ENCODE peak calls at places on chromosomes 12 and 14, in nine cellular contexts. L is tibial nerve, M is endothelial cell, G is B cell, P is WERI-Rb-1, F is Calu3, S is prostate gland, Z is lower lobe of right lung, O is progenitor cell of endocrine pancreas. I is an unnamed sample.

GRCh38 chr14:29709490-29709889 is 218.2 kb downstream of the PRKD1 start:
- DNase-seq in M (no peak), F (no peak), G (no peak), P (no peak), Z (no peak), S (no peak), O (no peak), L (no peak), I (no peak)

GRCh38 chr12:58425481-58426392 is 484.4 kb downstream of the ATP23 start:
- DNase-seq in Z (no peak), L (no peak), S (peak), G (no peak), P (no peak), M (no peak), F (peak), O (no peak), I (no peak)

GRCh38 chr12:92912672-92913071 is 16.4 kb downstream of the EEA1 start:
- DNase-seq in M (no peak), L (no peak), S (no peak), Z (no peak), P (no peak), O (no peak), F (no peak), G (no peak), I (no peak)

GRCh38 chr12:124005736-124006581 is 32.9 kb downstream of the ZNF664 start:
- DNase-seq in Z (no peak), S (no peak), L (no peak), M (no peak), G (peak), P (peak), F (no peak), O (no peak), I (no peak)

GRCh38 chr12:132566551-132567131 is 43.7 kb downstream of the LRCOL1 start:
- DNase-seq in M (no peak), F (no peak), Z (no peak), S (no peak), G (no peak), L (no peak), P (no peak), O (no peak), I (no peak)

GRCh38 chr14:58572092-58572853 is 65.5 kb upstream of the DACT1 start:
- DNase-seq in P (no peak), O (no peak), M (no peak), L (no peak), F (no peak), S (no peak), Z (no peak), G (no peak), I (peak)

GRCh38 chr12:54389536-54390175 is 5.1 kb upstream of the ZNF385A start:
- DNase-seq in O (no peak), F (no peak), S (no peak), M (no peak), L (no peak), G (no peak), P (no peak), Z (no peak), I (no peak)

GRCh38 chr12:126869644-126870043 is 1397.3 kb upstream of the TMEM132C start:
- DNase-seq in Z (no peak), L (no peak), P (no peak), M (no peak), G (no peak), F (no peak), O (no peak), S (no peak), I (no peak)

GRCh38 chr12:48934312-48934706 is 9.0 kb upstream of the FKBP11 start:
- DNase-seq in L (no peak), G (no peak), O (no peak), Z (no peak), S (no peak), F (no peak), P (no peak), M (no peak), I (no peak)

GRCh38 chr12:95337176-95337575 is 119.6 kb downstream of the VEZT start:
- DNase-seq in L (no peak), S (no peak), M (no peak), G (no peak), P (no peak), O (no peak), Z (no peak), F (no peak), I (no peak)
- TF ChIP-seq CTCF in L (no peak), S (no peak), M (no peak), G (no peak), P (no peak), O (no peak), Z (no peak), F (no peak), I (no peak)

DNA sequence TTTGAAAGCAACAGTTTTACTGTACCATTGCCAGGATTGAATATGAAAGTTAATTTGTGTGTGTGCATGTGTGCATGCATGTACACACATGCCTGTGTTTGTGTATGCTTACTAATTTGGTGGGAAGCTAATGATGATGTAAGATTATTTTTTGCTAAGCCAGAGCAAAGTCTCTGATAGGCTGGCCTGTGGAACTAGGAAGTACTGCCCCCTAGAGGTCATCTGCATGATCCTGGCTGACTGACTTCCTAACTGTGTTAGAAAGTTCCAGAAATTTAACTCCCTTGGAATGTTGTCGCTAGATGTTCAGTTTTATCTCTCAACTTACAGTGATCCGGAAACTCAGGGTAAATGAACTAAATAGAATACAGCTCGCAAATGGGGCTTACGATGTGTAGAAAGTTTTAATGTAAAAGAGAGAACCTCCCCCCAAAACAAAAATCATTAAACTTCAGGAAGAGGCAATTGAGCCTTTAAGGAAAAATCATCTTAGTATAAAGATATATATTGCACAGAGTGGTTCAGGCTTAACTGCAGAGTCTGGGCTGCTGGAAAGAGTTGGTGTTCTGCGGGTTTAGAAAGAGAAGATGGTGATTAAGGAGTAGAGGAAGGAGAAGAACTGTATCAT is 34.3 kb upstream of the SLC38A1 start:
- DNase-seq in M (peak), L (peak), Z (no peak), S (peak), P (peak), O (no peak), G (no peak), F (peak), I (no peak)
- TF ChIP-seq CTCF in M (peak), L (peak), Z (peak), S (peak), P (peak), O (peak), G (peak), F (peak), I (peak)

DNA sequence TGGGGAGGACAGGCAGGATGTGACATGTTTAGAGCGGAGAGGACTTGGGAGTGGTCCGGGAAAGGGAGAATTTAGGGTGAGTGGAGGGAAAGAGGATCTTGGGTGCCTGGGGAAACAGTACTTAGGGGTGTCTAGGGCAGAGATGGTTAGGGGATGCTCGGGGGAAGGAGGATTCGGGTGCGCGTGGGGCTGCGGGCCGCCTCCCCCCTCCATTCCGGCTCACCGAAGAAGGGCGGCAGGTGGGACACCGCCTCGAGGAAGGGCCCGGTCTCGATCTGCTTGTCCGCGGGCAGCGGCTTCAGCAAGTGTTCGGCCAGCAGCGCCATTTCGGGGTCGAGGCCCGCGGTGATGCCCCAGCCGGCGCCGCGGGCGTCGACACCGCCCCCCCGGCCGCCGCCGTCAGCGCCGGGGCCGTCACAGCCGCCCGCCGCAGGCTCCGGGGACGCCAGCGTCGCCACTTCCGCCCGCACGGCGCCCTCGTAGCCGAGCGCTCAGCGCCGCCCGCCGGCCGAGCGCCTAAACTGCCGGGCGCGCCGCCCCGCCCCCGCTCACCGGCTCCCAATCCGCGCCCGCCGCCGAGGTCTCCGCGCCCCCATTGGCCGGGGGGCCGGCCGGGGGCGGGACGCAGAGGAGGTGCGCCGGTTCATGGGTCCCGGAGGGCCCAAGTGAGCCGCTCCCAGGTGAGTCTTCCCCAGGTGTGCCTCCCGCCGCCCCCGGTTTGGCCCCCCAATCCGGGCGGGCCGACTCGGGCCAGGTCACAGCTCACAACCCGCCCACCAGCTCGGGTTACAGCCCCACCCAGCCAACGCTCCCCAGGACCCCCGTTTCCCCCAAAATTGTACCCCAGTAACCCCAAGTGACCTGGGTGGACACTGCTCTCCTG is at the start of gene GLTP:
- DNase-seq in M (peak), F (peak), O (peak), P (peak), S (peak), L (peak), Z (peak), G (peak), I (peak)
- TF ChIP-seq CTCF in M (no peak), F (peak), O (peak), P (peak), S (peak), L (peak), Z (peak), G (peak), I (no peak)

GRCh38 chr12:67484788-67485480 is 163.6 kb upstream of the DYRK2 start:
- DNase-seq in M (no peak), F (no peak), O (no peak), Z (no peak), S (no peak), P (no peak), G (no peak), L (no peak), I (no peak)
- TF ChIP-seq CTCF in M (no peak), F (no peak), O (no peak), Z (no peak), S (no peak), P (no peak), G (no peak), L (no peak), I (no peak)

GRCh38 chr12:66548338-66549049 is 130.4 kb downstream of the GRIP1 start:
- DNase-seq in Z (no peak), L (no peak), M (no peak), P (no peak), G (no peak), O (no peak), F (no peak), S (no peak), I (no peak)
- TF ChIP-seq CTCF in Z (no peak), L (no peak), M (peak), P (no peak), G (peak), O (peak), F (no peak), S (no peak), I (peak)

DNA sequence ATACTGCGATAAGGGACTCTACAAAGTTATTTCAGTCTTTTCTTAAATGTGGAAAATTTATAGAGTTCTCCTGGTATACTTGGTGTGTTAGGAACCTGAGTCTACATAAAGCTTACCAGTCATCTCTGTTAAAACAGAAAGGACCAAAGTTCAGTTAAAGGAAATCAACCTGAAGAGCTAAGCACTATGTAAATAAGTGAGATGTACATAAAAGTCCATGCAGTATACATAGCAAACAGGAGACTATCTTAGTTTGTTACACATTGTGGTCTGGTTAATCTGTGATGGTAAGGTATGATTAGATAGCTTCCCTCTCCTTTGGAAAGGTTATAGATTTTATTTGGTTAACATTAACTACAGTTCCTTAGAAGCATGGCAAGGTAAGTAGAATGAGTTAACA is 75.9 kb downstream of the ATP2B1 start:
- DNase-seq in P (no peak), Z (no peak), O (no peak), F (no peak), G (no peak), S (no peak), L (no peak), M (no peak), I (no peak)
- TF ChIP-seq CTCF in P (no peak), Z (no peak), O (no peak), F (no peak), G (no peak), S (no peak), L (no peak), M (no peak), I (no peak)

GRCh38 chr14:50342211-50343080 is 30.3 kb downstream of the DMAC2L start:
- DNase-seq in L (peak), G (peak), S (peak), M (peak), P (peak), O (no peak), F (no peak), Z (peak), I (peak)
- TF ChIP-seq CTCF in L (peak), G (peak), S (peak), M (no peak), P (peak), O (no peak), F (no peak), Z (peak), I (no peak)

GRCh38 chr12:78115889-78116288 is 285.2 kb downstream of the NAV3 start:
- DNase-seq in G (no peak), F (no peak), P (no peak), S (no peak), M (no peak), Z (no peak), L (no peak), O (no peak), I (no peak)

GRCh38 chr12:78120866-78121590 is 290.3 kb downstream of the NAV3 start:
- DNase-seq in M (no peak), O (no peak), L (peak), F (peak), P (no peak), S (no peak), Z (no peak), G (no peak), I (no peak)

GRCh38 chr12:78118486-78118885 is 287.8 kb downstream of the NAV3 start:
- DNase-seq in G (no peak), O (no peak), P (no peak), F (no peak), M (no peak), S (no peak), Z (no peak), L (no peak), I (no peak)

GRCh38 chr12:78119351-78119918 is 288.7 kb downstream of the NAV3 start:
- DNase-seq in G (no peak), P (no peak), O (no peak), S (peak), F (peak), L (no peak), Z (no peak), M (no peak), I (no peak)

DNA sequence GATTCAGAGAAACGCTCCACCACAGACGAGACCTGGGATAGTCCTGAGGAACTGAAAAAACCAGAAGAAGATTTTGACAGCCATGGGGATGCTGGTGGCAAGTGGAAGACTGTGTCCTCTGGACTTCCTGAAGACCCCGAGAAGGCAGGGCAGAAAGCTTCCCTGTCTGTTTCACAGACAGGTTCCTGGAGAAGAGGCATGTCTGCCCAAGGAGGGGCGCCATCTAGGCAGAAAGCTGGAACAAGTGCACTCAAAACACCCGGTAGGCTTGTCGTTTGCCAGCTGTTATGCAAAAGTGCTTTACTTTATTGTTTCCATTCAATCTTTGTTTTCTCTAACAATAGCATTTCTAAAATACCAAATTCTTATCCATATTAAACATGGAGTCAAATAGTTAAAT is 287.3 kb downstream of the NAV3 start:
- DNase-seq in Z (no peak), F (peak), M (no peak), L (no peak), P (peak), G (no peak), O (no peak), S (no peak), I (no peak)
- TF ChIP-seq CTCF in Z (no peak), F (no peak), M (no peak), L (no peak), P (peak), G (no peak), O (peak), S (no peak), I (no peak)

I was measured in nephron progenitor cell.